ENCODE peak calls at places on chromosomes 7 and 10, in five cellular contexts. One of them, this sample, is unnamed.

GRCh38 chr7:4080954-4081353 is 601.1 kb upstream of the FOXK1 start:
- DNase-seq in COLO829: no peak
- DNase-seq in fibroblast of the aortic adventitia: no peak
- DNase-seq in BE2C: no peak
- DNase-seq in GM20000: no peak
- DNase-seq in this sample: no peak

GRCh38 chr7:13880789-13881188 is 108.7 kb downstream of the ETV1 start:
- DNase-seq in BE2C: no peak
- DNase-seq in fibroblast of the aortic adventitia: peak; percentile 85
- DNase-seq in COLO829: no peak
- DNase-seq in GM20000: no peak
- DNase-seq in this sample: no peak

GRCh38 chr7:154950992-154951391 is 51.9 kb downstream of the PAXIP1 start:
- DNase-seq in COLO829: no peak
- DNase-seq in fibroblast of the aortic adventitia: no peak
- DNase-seq in GM20000: no peak
- DNase-seq in BE2C: no peak
- DNase-seq in this sample: no peak

GRCh38 chr7:46281071-46281470 is 360.0 kb upstream of the IGFBP3 start:
- DNase-seq in GM20000: no peak
- DNase-seq in COLO829: no peak
- DNase-seq in fibroblast of the aortic adventitia: no peak
- DNase-seq in BE2C: no peak
- DNase-seq in this sample: no peak

GRCh38 chr7:41244246-41244645 is 458.6 kb downstream of the INHBA start:
- DNase-seq in BE2C: no peak
- DNase-seq in COLO829: no peak
- DNase-seq in GM20000: no peak
- DNase-seq in fibroblast of the aortic adventitia: peak; percentile 45
- DNase-seq in this sample: no peak

GRCh38 chr10:69367469-69367868 is 49.2 kb downstream of the TACR2 start:
- DNase-seq in GM20000: no peak
- DNase-seq in fibroblast of the aortic adventitia: no peak
- DNase-seq in COLO829: no peak
- DNase-seq in BE2C: no peak
- DNase-seq in this sample: no peak

GRCh38 chr7:33933611-33934281 is 28.4 kb downstream of the BMPER start:
- DNase-seq in COLO829: no peak
- DNase-seq in BE2C: peak; percentile 11
- DNase-seq in GM20000: no peak
- DNase-seq in fibroblast of the aortic adventitia: peak; percentile 70
- DNase-seq in this sample: no peak

GRCh38 chr7:73809454-73810090 is 21.2 kb upstream of the CLDN4 start:
- DNase-seq in BE2C: peak; percentile 42
- DNase-seq in GM20000: no peak
- DNase-seq in COLO829: no peak
- DNase-seq in fibroblast of the aortic adventitia: no peak
- DNase-seq in this sample: no peak

GRCh38 chr7:85699482-85699881 is 512.6 kb upstream of the SEMA3D start:
- DNase-seq in COLO829: peak; percentile 10
- DNase-seq in GM20000: no peak
- DNase-seq in fibroblast of the aortic adventitia: no peak
- DNase-seq in BE2C: no peak
- DNase-seq in this sample: no peak

GRCh38 chr10:26700884-26701630 is 3.6 kb downstream of the PDSS1 start:
- DNase-seq in fibroblast of the aortic adventitia: no peak
- DNase-seq in GM20000: no peak
- DNase-seq in BE2C: no peak
- DNase-seq in COLO829: no peak
- DNase-seq in this sample: no peak

GRCh38 chr10:84329094-84329611 is 764 bp downstream of the CCSER2 start:
- DNase-seq in fibroblast of the aortic adventitia: peak; percentile 54
- DNase-seq in GM20000: peak; percentile 56
- DNase-seq in BE2C: peak; percentile 59
- DNase-seq in COLO829: no peak
- DNase-seq in this sample: peak; percentile 16

GRCh38 chr10:11683529-11684320 is 58.5 kb upstream of the ECHDC3 start:
- DNase-seq in BE2C: no peak
- DNase-seq in fibroblast of the aortic adventitia: no peak
- DNase-seq in GM20000: no peak
- DNase-seq in COLO829: no peak
- DNase-seq in this sample: no peak

GRCh38 chr10:34538291-34538829 is 276.7 kb downstream of the PARD3 start:
- DNase-seq in COLO829: no peak
- DNase-seq in BE2C: no peak
- DNase-seq in GM20000: peak; percentile 14
- DNase-seq in fibroblast of the aortic adventitia: no peak
- DNase-seq in this sample: peak; percentile 9

GRCh38 chr7:92788559-92789183 is 47.7 kb downstream of the CDK6 start:
- DNase-seq in BE2C: no peak
- DNase-seq in GM20000: no peak
- DNase-seq in COLO829: no peak
- DNase-seq in fibroblast of the aortic adventitia: no peak
- DNase-seq in this sample: no peak

GRCh38 chr10:32988604-32989003 is 30.6 kb upstream of the ITGB1 start:
- DNase-seq in COLO829: no peak
- DNase-seq in BE2C: no peak
- DNase-seq in GM20000: no peak
- DNase-seq in fibroblast of the aortic adventitia: no peak
- DNase-seq in this sample: no peak

GRCh38 chr10:878895-879294 is 52.6 kb downstream of the LARP4B start:
- DNase-seq in fibroblast of the aortic adventitia: no peak
- DNase-seq in GM20000: no peak
- DNase-seq in BE2C: no peak
- DNase-seq in COLO829: no peak
- DNase-seq in this sample: no peak

GRCh38 chr10:33347227-33347626 is 12.8 kb upstream of the NRP1 start:
- DNase-seq in fibroblast of the aortic adventitia: peak; percentile 59
- DNase-seq in COLO829: no peak
- DNase-seq in GM20000: no peak
- DNase-seq in BE2C: no peak
- DNase-seq in this sample: no peak

GRCh38 chr10:130136214-130137076 is at the start of gene GLRX3:
- DNase-seq in BE2C: peak; percentile 91
- DNase-seq in COLO829: peak; percentile 63
- DNase-seq in fibroblast of the aortic adventitia: peak; percentile 71
- DNase-seq in GM20000: peak; percentile 97
- DNase-seq in this sample: peak; percentile 89

GRCh38 chr7:77833136-77833535 is 34.6 kb downstream of the PHTF2 start:
- DNase-seq in fibroblast of the aortic adventitia: no peak
- DNase-seq in GM20000: no peak
- DNase-seq in COLO829: no peak
- DNase-seq in BE2C: no peak
- DNase-seq in this sample: no peak

GRCh38 chr7:98056580-98056979 is 50.1 kb upstream of the LMTK2 start:
- DNase-seq in COLO829: no peak
- DNase-seq in BE2C: no peak
- DNase-seq in GM20000: no peak
- DNase-seq in fibroblast of the aortic adventitia: no peak
- DNase-seq in this sample: no peak

GRCh38 chr7:85021090-85021704 is 165.7 kb downstream of the SEMA3D start:
- DNase-seq in fibroblast of the aortic adventitia: peak; percentile 28
- DNase-seq in GM20000: no peak
- DNase-seq in COLO829: peak; percentile 15
- DNase-seq in BE2C: no peak
- DNase-seq in this sample: no peak

GRCh38 chr10:70399177-70399576 is 4.8 kb upstream of the EIF4EBP2 start:
- DNase-seq in COLO829: no peak
- DNase-seq in fibroblast of the aortic adventitia: no peak
- DNase-seq in GM20000: no peak
- DNase-seq in BE2C: no peak
- DNase-seq in this sample: no peak